ENCODE peak calls at places on chromosome 2, in nine cellular contexts. J is stimulated activated CD4-positive, alpha-beta T cell treated with anti-CD3 and anti-CD28 coated beads, Interleukin-12 subunit alpha, Interleukin-12 subunit beta, amount 100 ng/mL, for 48 hours; D is HEK293T; Y is NCI-H1436; K is HTR-8/SVneo; R is effector memory CD4-positive, alpha-beta T cell; G is T-cell; F is left ventricle myocardium superior; C is keratinocyte. T is an unnamed sample.

GRCh38 chr2:239307221-239307569 is 93.6 kb downstream of the HDAC4 start:
- DNase-seq in Y (no peak), G (no peak), R (no peak), D (no peak), F (no peak), C (no peak), K (no peak), J (no peak), T (peak; percentile 26)

GRCh38 chr2:28437918-28438317 is 45.3 kb downstream of the FOSL2 start:
- DNase-seq in D (no peak), J (no peak), G (no peak), Y (no peak), K (no peak), R (no peak), C (no peak), F (no peak), T (no peak)

GRCh38 chr2:175167076-175167791 is 769 bp downstream of the ATF2 start:
- DNase-seq in J (no peak), C (no peak), F (peak; percentile 45), Y (peak; percentile 47), G (no peak), D (peak; percentile 29), R (no peak), K (peak; percentile 44), T (peak; percentile 70)

GRCh38 chr2:201074996-201075395 is 3.2 kb downstream of the NDUFB3 start:
- DNase-seq in R (no peak), D (no peak), Y (no peak), C (no peak), J (no peak), K (no peak), F (no peak), G (no peak), T (no peak)

GRCh38 chr2:33529771-33530481 is 53.5 kb downstream of the RASGRP3 start:
- DNase-seq in F (no peak), J (no peak), K (peak; percentile 71), Y (no peak), G (no peak), R (no peak), D (no peak), C (peak; percentile 30), T (no peak)

GRCh38 chr2:96159084-96159830 is 14.0 kb upstream of the DUSP2 start:
- DNase-seq in J (no peak), K (no peak), F (peak; percentile 5), C (no peak), G (peak; percentile 51), D (no peak), R (no peak), Y (no peak), T (peak; percentile 52)

GRCh38 chr2:39583781-39584180 is 81.9 kb upstream of the TMEM178A start:
- DNase-seq in G (no peak), D (no peak), F (no peak), Y (no peak), R (no peak), C (no peak), J (no peak), K (no peak), T (no peak)

GRCh38 chr2:174246944-174247381 is 1.4 kb downstream of the OLA1 start:
- DNase-seq in R (no peak), K (no peak), C (no peak), D (no peak), Y (no peak), G (no peak), J (no peak), F (no peak), T (peak; percentile 49)

GRCh38 chr2:61255580-61256437 is 93.8 kb downstream of the C2orf74 start:
- DNase-seq in J (no peak), R (no peak), D (no peak), Y (no peak), C (peak; percentile 13), F (no peak), K (peak; percentile 61), G (no peak), T (no peak)

GRCh38 chr2:127041259-127041970 is 65.5 kb downstream of the BIN1 start:
- DNase-seq in J (no peak), C (no peak), G (no peak), R (no peak), K (no peak), F (no peak), D (no peak), Y (no peak), T (no peak)

GRCh38 chr2:112034924-112035323 is 20.1 kb upstream of the TMEM87B start:
- DNase-seq in R (no peak), Y (no peak), K (no peak), C (no peak), D (no peak), F (no peak), G (no peak), J (no peak), T (no peak)

GRCh38 chr2:64737547-64737946 is 83.8 kb upstream of the SERTAD2 start:
- DNase-seq in K (no peak), C (no peak), D (no peak), F (no peak), R (no peak), J (no peak), G (no peak), Y (no peak), T (no peak)

GRCh38 chr2:5766621-5767020 is 74.4 kb downstream of the SOX11 start:
- DNase-seq in K (no peak), G (no peak), R (no peak), D (no peak), Y (no peak), J (no peak), F (no peak), C (no peak), T (no peak)

GRCh38 chr2:224754129-224754528 is 38.0 kb upstream of the CCDC195 start:
- DNase-seq in D (no peak), R (no peak), C (no peak), G (no peak), J (no peak), K (no peak), F (no peak), Y (no peak), T (no peak)

GRCh38 chr2:161915121-161915520 is 158.9 kb downstream of the DPP4 start:
- DNase-seq in C (no peak), F (no peak), D (no peak), G (no peak), R (no peak), Y (no peak), K (no peak), J (no peak), T (no peak)

GRCh38 chr2:61951876-61952275 is 46.4 kb downstream of the COMMD1 start:
- DNase-seq in C (no peak), R (no peak), J (no peak), Y (no peak), F (no peak), K (no peak), D (no peak), G (no peak), T (no peak)

GRCh38 chr2:149360106-149360505 is 29.7 kb downstream of the LYPD6 start:
- DNase-seq in F (no peak), Y (no peak), G (no peak), K (no peak), C (no peak), J (no peak), D (no peak), R (no peak), T (peak; percentile 54)

GRCh38 chr2:219701847-219702634 is 74.6 kb downstream of the SLC4A3 start:
- DNase-seq in C (no peak), Y (no peak), F (peak; percentile 62), R (no peak), K (no peak), J (no peak), G (no peak), D (no peak), T (peak; percentile 70)

GRCh38 chr2:235330775-235331438 is 162.9 kb upstream of the AGAP1 start:
- DNase-seq in R (no peak), J (no peak), C (peak; percentile 40), K (peak; percentile 63), G (no peak), Y (no peak), F (no peak), D (no peak), T (no peak)

GRCh38 chr2:173964565-173965371 is 405 bp downstream of the SP3 start:
- DNase-seq in K (peak; percentile 60), Y (peak; percentile 82), C (no peak), D (peak; percentile 67), G (peak; percentile 84), J (peak; percentile 62), R (peak; percentile 75), F (peak; percentile 92), T (peak; percentile 93)

GRCh38 chr2:16069933-16070647 is 129.7 kb downstream of the MYCN start:
- DNase-seq in R (no peak), J (no peak), F (no peak), G (no peak), D (no peak), K (no peak), C (no peak), Y (no peak), T (peak; percentile 80)

GRCh38 chr2:55231546-55232083 is 478 bp downstream of the CLHC1 start:
- DNase-seq in F (no peak), C (no peak), R (no peak), K (peak; percentile 11), J (no peak), D (peak; percentile 11), G (no peak), Y (no peak), T (no peak)

GRCh38 chr2:187581125-187581896 is 27.1 kb upstream of the TFPI start:
- DNase-seq in R (no peak), G (no peak), D (peak; percentile 18), C (peak; percentile 4), J (peak; percentile 55), K (peak; percentile 23), F (no peak), Y (peak; percentile 24), T (no peak)

GRCh38 chr2:205678743-205679142 is 3.6 kb upstream of the NRP2 start:
- DNase-seq in F (no peak), R (no peak), K (no peak), D (no peak), G (no peak), C (no peak), J (no peak), Y (no peak), T (no peak)

GRCh38 chr2:97699765-97700444 is 13.5 kb upstream of the ZAP70 start:
- DNase-seq in F (no peak), J (peak; percentile 73), D (peak; percentile 68), K (peak; percentile 73), C (no peak), Y (peak; percentile 74), R (peak; percentile 32), G (peak; percentile 65), T (peak; percentile 92)

GRCh38 chr2:71897145-71897495 is 250.5 kb downstream of the CYP26B1 start:
- DNase-seq in G (no peak), C (no peak), J (no peak), F (peak; percentile 83), K (no peak), R (no peak), Y (no peak), D (peak; percentile 4), T (peak; percentile 30)

GRCh38 chr2:44679584-44679983 is 261.9 kb upstream of the SIX3 start:
- DNase-seq in C (no peak), F (no peak), D (no peak), J (no peak), Y (no peak), R (no peak), G (no peak), K (no peak), T (no peak)

GRCh38 chr2:237092920-237093781 is 7.5 kb downstream of the COPS8 start:
- DNase-seq in D (peak; percentile 14), K (no peak), Y (no peak), G (no peak), C (no peak), F (no peak), J (no peak), R (no peak), T (no peak)

GRCh38 chr2:190781604-190782198 is 98.9 kb upstream of the GLS start:
- DNase-seq in R (no peak), C (no peak), Y (peak; percentile 38), J (peak; percentile 63), G (peak; percentile 34), K (peak; percentile 73), F (no peak), D (peak; percentile 66), T (peak; percentile 77)

GRCh38 chr2:162196611-162197010 is 44.6 kb upstream of the GCG start:
- DNase-seq in Y (no peak), J (no peak), F (no peak), D (no peak), C (no peak), K (no peak), G (no peak), R (no peak), T (no peak)

GRCh38 chr2:219739866-219740440 is 112.5 kb downstream of the SLC4A3 start:
- DNase-seq in Y (no peak), F (no peak), K (no peak), G (no peak), C (no peak), D (no peak), R (no peak), J (no peak), T (no peak)